ENCODE peak calls at places on chromosomes 12 and 14, in seven cellular contexts. One of them, this sample, is unnamed.

GRCh38 chr12:121133838-121134237 is 1.2 kb downstream of the P2RX7 start:
- DNase-seq in GM12865: no peak
- DNase-seq in GM10248: no peak
- DNase-seq in astrocyte of the cerebellum: no peak
- DNase-seq in stimulated activated CD4-positive, alpha-beta T cell treated with anti-CD3 and anti-CD28 coated beads, Interleukin-4, amount 100 ng/mL, for 48 hours: no peak
- DNase-seq in stimulated activated CD8-positive, alpha-beta memory T cell treated with anti-CD3 and anti-CD28 coated beads, Interleukin-2, amount 100 ng/mL, for 1 hour: no peak
- DNase-seq in GOT3: no peak
- DNase-seq in this sample: no peak

GRCh38 chr14:32379447-32379846 is 50.3 kb downstream of the AKAP6 start:
- DNase-seq in GM12865: no peak
- DNase-seq in GM10248: no peak
- DNase-seq in astrocyte of the cerebellum: no peak
- DNase-seq in stimulated activated CD4-positive, alpha-beta T cell treated with anti-CD3 and anti-CD28 coated beads, Interleukin-4, amount 100 ng/mL, for 48 hours: no peak
- DNase-seq in stimulated activated CD8-positive, alpha-beta memory T cell treated with anti-CD3 and anti-CD28 coated beads, Interleukin-2, amount 100 ng/mL, for 1 hour: no peak
- DNase-seq in GOT3: no peak
- DNase-seq in this sample: no peak

GRCh38 chr12:32586390-32586789 is 92.7 kb upstream of the DNM1L start:
- DNase-seq in GM12865: no peak
- DNase-seq in GM10248: no peak
- DNase-seq in astrocyte of the cerebellum: peak
- DNase-seq in stimulated activated CD4-positive, alpha-beta T cell treated with anti-CD3 and anti-CD28 coated beads, Interleukin-4, amount 100 ng/mL, for 48 hours: no peak
- DNase-seq in stimulated activated CD8-positive, alpha-beta memory T cell treated with anti-CD3 and anti-CD28 coated beads, Interleukin-2, amount 100 ng/mL, for 1 hour: no peak
- DNase-seq in GOT3: no peak
- DNase-seq in this sample: peak

GRCh38 chr12:84507914-84508313 is 404.7 kb downstream of the SLC6A15 start:
- DNase-seq in GM12865: no peak
- DNase-seq in GM10248: no peak
- DNase-seq in astrocyte of the cerebellum: no peak
- DNase-seq in stimulated activated CD4-positive, alpha-beta T cell treated with anti-CD3 and anti-CD28 coated beads, Interleukin-4, amount 100 ng/mL, for 48 hours: no peak
- DNase-seq in stimulated activated CD8-positive, alpha-beta memory T cell treated with anti-CD3 and anti-CD28 coated beads, Interleukin-2, amount 100 ng/mL, for 1 hour: no peak
- DNase-seq in GOT3: peak
- DNase-seq in this sample: no peak

GRCh38 chr12:11894890-11895289 is 175.8 kb upstream of the BCL2L14 start:
- DNase-seq in GM12865: no peak
- DNase-seq in GM10248: no peak
- DNase-seq in astrocyte of the cerebellum: no peak
- DNase-seq in stimulated activated CD4-positive, alpha-beta T cell treated with anti-CD3 and anti-CD28 coated beads, Interleukin-4, amount 100 ng/mL, for 48 hours: no peak
- DNase-seq in stimulated activated CD8-positive, alpha-beta memory T cell treated with anti-CD3 and anti-CD28 coated beads, Interleukin-2, amount 100 ng/mL, for 1 hour: no peak
- DNase-seq in GOT3: no peak
- DNase-seq in this sample: no peak

GRCh38 chr14:24261256-24261968 is 1.6 kb downstream of the TGM1 start:
- DNase-seq in GM12865: no peak
- DNase-seq in GM10248: no peak
- DNase-seq in astrocyte of the cerebellum: no peak
- DNase-seq in stimulated activated CD4-positive, alpha-beta T cell treated with anti-CD3 and anti-CD28 coated beads, Interleukin-4, amount 100 ng/mL, for 48 hours: no peak
- DNase-seq in stimulated activated CD8-positive, alpha-beta memory T cell treated with anti-CD3 and anti-CD28 coated beads, Interleukin-2, amount 100 ng/mL, for 1 hour: no peak
- DNase-seq in GOT3: no peak
- DNase-seq in this sample: no peak

GRCh38 chr14:44658389-44658696 is 151.3 kb upstream of the FSCB start:
- DNase-seq in GM12865: no peak
- DNase-seq in GM10248: no peak
- DNase-seq in astrocyte of the cerebellum: no peak
- DNase-seq in stimulated activated CD4-positive, alpha-beta T cell treated with anti-CD3 and anti-CD28 coated beads, Interleukin-4, amount 100 ng/mL, for 48 hours: no peak
- DNase-seq in stimulated activated CD8-positive, alpha-beta memory T cell treated with anti-CD3 and anti-CD28 coated beads, Interleukin-2, amount 100 ng/mL, for 1 hour: no peak
- DNase-seq in GOT3: no peak
- DNase-seq in this sample: no peak

GRCh38 chr14:29175706-29176105 is 409.1 kb downstream of the FOXG1 start:
- DNase-seq in GM12865: no peak
- DNase-seq in GM10248: no peak
- DNase-seq in astrocyte of the cerebellum: no peak
- DNase-seq in stimulated activated CD4-positive, alpha-beta T cell treated with anti-CD3 and anti-CD28 coated beads, Interleukin-4, amount 100 ng/mL, for 48 hours: no peak
- DNase-seq in stimulated activated CD8-positive, alpha-beta memory T cell treated with anti-CD3 and anti-CD28 coated beads, Interleukin-2, amount 100 ng/mL, for 1 hour: no peak
- DNase-seq in GOT3: no peak
- DNase-seq in this sample: peak

GRCh38 chr12:79691299-79692248 is 810 bp upstream of the PAWR start:
- DNase-seq in GM12865: no peak
- DNase-seq in GM10248: peak
- DNase-seq in astrocyte of the cerebellum: peak
- DNase-seq in stimulated activated CD4-positive, alpha-beta T cell treated with anti-CD3 and anti-CD28 coated beads, Interleukin-4, amount 100 ng/mL, for 48 hours: no peak
- DNase-seq in stimulated activated CD8-positive, alpha-beta memory T cell treated with anti-CD3 and anti-CD28 coated beads, Interleukin-2, amount 100 ng/mL, for 1 hour: no peak
- DNase-seq in GOT3: peak
- DNase-seq in this sample: peak

GRCh38 chr12:13376627-13377373 is 180.3 kb downstream of the EMP1 start:
- DNase-seq in GM12865: no peak
- DNase-seq in GM10248: no peak
- DNase-seq in astrocyte of the cerebellum: no peak
- DNase-seq in stimulated activated CD4-positive, alpha-beta T cell treated with anti-CD3 and anti-CD28 coated beads, Interleukin-4, amount 100 ng/mL, for 48 hours: no peak
- DNase-seq in stimulated activated CD8-positive, alpha-beta memory T cell treated with anti-CD3 and anti-CD28 coated beads, Interleukin-2, amount 100 ng/mL, for 1 hour: no peak
- DNase-seq in GOT3: no peak
- DNase-seq in this sample: peak

GRCh38 chr12:47717443-47718193 is 7.7 kb downstream of the ENDOU start:
- DNase-seq in GM12865: peak
- DNase-seq in GM10248: peak
- DNase-seq in astrocyte of the cerebellum: peak
- DNase-seq in stimulated activated CD4-positive, alpha-beta T cell treated with anti-CD3 and anti-CD28 coated beads, Interleukin-4, amount 100 ng/mL, for 48 hours: peak
- DNase-seq in stimulated activated CD8-positive, alpha-beta memory T cell treated with anti-CD3 and anti-CD28 coated beads, Interleukin-2, amount 100 ng/mL, for 1 hour: no peak
- DNase-seq in GOT3: no peak
- DNase-seq in this sample: peak

GRCh38 chr12:111482464-111482863 is 76.7 kb downstream of the SH2B3 start:
- DNase-seq in GM12865: peak
- DNase-seq in GM10248: no peak
- DNase-seq in astrocyte of the cerebellum: no peak
- DNase-seq in stimulated activated CD4-positive, alpha-beta T cell treated with anti-CD3 and anti-CD28 coated beads, Interleukin-4, amount 100 ng/mL, for 48 hours: no peak
- DNase-seq in stimulated activated CD8-positive, alpha-beta memory T cell treated with anti-CD3 and anti-CD28 coated beads, Interleukin-2, amount 100 ng/mL, for 1 hour: no peak
- DNase-seq in GOT3: no peak
- DNase-seq in this sample: no peak

GRCh38 chr12:96986883-96987523 is 79.9 kb downstream of the NEDD1 start:
- DNase-seq in GM12865: peak
- DNase-seq in GM10248: peak
- DNase-seq in astrocyte of the cerebellum: peak
- DNase-seq in stimulated activated CD4-positive, alpha-beta T cell treated with anti-CD3 and anti-CD28 coated beads, Interleukin-4, amount 100 ng/mL, for 48 hours: no peak
- DNase-seq in stimulated activated CD8-positive, alpha-beta memory T cell treated with anti-CD3 and anti-CD28 coated beads, Interleukin-2, amount 100 ng/mL, for 1 hour: no peak
- DNase-seq in GOT3: no peak
- DNase-seq in this sample: peak

GRCh38 chr14:68246074-68246980 is 426.7 kb downstream of the RAD51B start:
- DNase-seq in GM12865: no peak
- DNase-seq in GM10248: no peak
- DNase-seq in astrocyte of the cerebellum: no peak
- DNase-seq in stimulated activated CD4-positive, alpha-beta T cell treated with anti-CD3 and anti-CD28 coated beads, Interleukin-4, amount 100 ng/mL, for 48 hours: no peak
- DNase-seq in stimulated activated CD8-positive, alpha-beta memory T cell treated with anti-CD3 and anti-CD28 coated beads, Interleukin-2, amount 100 ng/mL, for 1 hour: no peak
- DNase-seq in GOT3: no peak
- DNase-seq in this sample: no peak

GRCh38 chr12:85829391-85829790 is 6.8 kb downstream of the RASSF9 start:
- DNase-seq in GM12865: no peak
- DNase-seq in GM10248: no peak
- DNase-seq in astrocyte of the cerebellum: no peak
- DNase-seq in stimulated activated CD4-positive, alpha-beta T cell treated with anti-CD3 and anti-CD28 coated beads, Interleukin-4, amount 100 ng/mL, for 48 hours: no peak
- DNase-seq in stimulated activated CD8-positive, alpha-beta memory T cell treated with anti-CD3 and anti-CD28 coated beads, Interleukin-2, amount 100 ng/mL, for 1 hour: no peak
- DNase-seq in GOT3: no peak
- DNase-seq in this sample: peak

GRCh38 chr12:31710021-31710818 is 18.6 kb downstream of the AMN1 start:
- DNase-seq in GM12865: no peak
- DNase-seq in GM10248: no peak
- DNase-seq in astrocyte of the cerebellum: no peak
- DNase-seq in stimulated activated CD4-positive, alpha-beta T cell treated with anti-CD3 and anti-CD28 coated beads, Interleukin-4, amount 100 ng/mL, for 48 hours: no peak
- DNase-seq in stimulated activated CD8-positive, alpha-beta memory T cell treated with anti-CD3 and anti-CD28 coated beads, Interleukin-2, amount 100 ng/mL, for 1 hour: no peak
- DNase-seq in GOT3: no peak
- DNase-seq in this sample: no peak

GRCh38 chr14:65027127-65027799 is 40.6 kb downstream of the FNTB start:
- DNase-seq in GM12865: no peak
- DNase-seq in GM10248: no peak
- DNase-seq in astrocyte of the cerebellum: no peak
- DNase-seq in stimulated activated CD4-positive, alpha-beta T cell treated with anti-CD3 and anti-CD28 coated beads, Interleukin-4, amount 100 ng/mL, for 48 hours: no peak
- DNase-seq in stimulated activated CD8-positive, alpha-beta memory T cell treated with anti-CD3 and anti-CD28 coated beads, Interleukin-2, amount 100 ng/mL, for 1 hour: no peak
- DNase-seq in GOT3: no peak
- DNase-seq in this sample: peak

GRCh38 chr12:116125981-116126566 is 151.4 kb downstream of the MED13L start:
- DNase-seq in GM12865: no peak
- DNase-seq in GM10248: no peak
- DNase-seq in astrocyte of the cerebellum: no peak
- DNase-seq in stimulated activated CD4-positive, alpha-beta T cell treated with anti-CD3 and anti-CD28 coated beads, Interleukin-4, amount 100 ng/mL, for 48 hours: no peak
- DNase-seq in stimulated activated CD8-positive, alpha-beta memory T cell treated with anti-CD3 and anti-CD28 coated beads, Interleukin-2, amount 100 ng/mL, for 1 hour: no peak
- DNase-seq in GOT3: no peak
- DNase-seq in this sample: peak

GRCh38 chr14:69614592-69614991 is 3.2 kb downstream of the SUSD6 start:
- DNase-seq in GM12865: peak
- DNase-seq in GM10248: no peak
- DNase-seq in astrocyte of the cerebellum: no peak
- DNase-seq in stimulated activated CD4-positive, alpha-beta T cell treated with anti-CD3 and anti-CD28 coated beads, Interleukin-4, amount 100 ng/mL, for 48 hours: no peak
- DNase-seq in stimulated activated CD8-positive, alpha-beta memory T cell treated with anti-CD3 and anti-CD28 coated beads, Interleukin-2, amount 100 ng/mL, for 1 hour: no peak
- DNase-seq in GOT3: no peak
- DNase-seq in this sample: no peak

GRCh38 chr14:96762650-96763049 is 34.5 kb upstream of the VRK1 start:
- DNase-seq in GM12865: peak
- DNase-seq in GM10248: peak
- DNase-seq in astrocyte of the cerebellum: no peak
- DNase-seq in stimulated activated CD4-positive, alpha-beta T cell treated with anti-CD3 and anti-CD28 coated beads, Interleukin-4, amount 100 ng/mL, for 48 hours: no peak
- DNase-seq in stimulated activated CD8-positive, alpha-beta memory T cell treated with anti-CD3 and anti-CD28 coated beads, Interleukin-2, amount 100 ng/mL, for 1 hour: no peak
- DNase-seq in GOT3: no peak
- DNase-seq in this sample: peak

GRCh38 chr12:25764409-25764808 is 194.1 kb upstream of the RASSF8 start:
- DNase-seq in GM12865: no peak
- DNase-seq in GM10248: no peak
- DNase-seq in astrocyte of the cerebellum: no peak
- DNase-seq in stimulated activated CD4-positive, alpha-beta T cell treated with anti-CD3 and anti-CD28 coated beads, Interleukin-4, amount 100 ng/mL, for 48 hours: no peak
- DNase-seq in stimulated activated CD8-positive, alpha-beta memory T cell treated with anti-CD3 and anti-CD28 coated beads, Interleukin-2, amount 100 ng/mL, for 1 hour: no peak
- DNase-seq in GOT3: no peak
- DNase-seq in this sample: no peak

This sample was measured in bronchial epithelial cell.